ENCODE peak calls at places on chromosomes 6 and 20, in five cellular contexts. O is stimulated activated CD4-positive, alpha-beta T cell treated with anti-CD3 and anti-CD28 coated beads, Interleukin-2, amount 100 ng/mL, for 24 hours; Y is GM23248; B is activated T-helper 1 cell treated with Interleukin-2 at 50 U/mL for 16 hours; T is astrocyte. N is an unnamed sample.
A peak's percentile ranks its signal among the peaks of the same experiment; 100 is the strongest.

GRCh38 chr6:37007340-37008043 is 2.0 kb downstream of the FGD2 start:
- DNase-seq in O (no peak), Y (no peak), B (no peak), T (no peak), N (no peak)

GRCh38 chr20:63520594-63520938 is at the start of gene PPDPF:
- DNase-seq in O (peak; percentile 84), Y (peak; percentile 91), B (peak; percentile 80), T (peak; percentile 41), N (peak; percentile 81)

GRCh38 chr6:170292778-170293164 is 1.9 kb upstream of the DLL1 start:
- DNase-seq in O (no peak), Y (peak; percentile 49), B (no peak), T (no peak), N (no peak)

GRCh38 chr20:24722586-24722985 is 226.5 kb upstream of the CST7 start:
- DNase-seq in O (peak; percentile 9), Y (no peak), B (no peak), T (no peak), N (no peak)

GRCh38 chr6:137309078-137309762 is 90.0 kb upstream of the IFNGR1 start:
- DNase-seq in O (no peak), Y (peak; percentile 70), B (no peak), T (peak; percentile 64), N (no peak)

GRCh38 chr6:506508-506907 is 115.0 kb downstream of the IRF4 start:
- DNase-seq in O (peak; percentile 76), Y (no peak), B (no peak), T (no peak), N (no peak)

GRCh38 chr6:110938176-110938575 is 20.3 kb upstream of the GTF3C6 start:
- DNase-seq in O (no peak), Y (peak; percentile 45), B (no peak), T (peak; percentile 4), N (no peak)

GRCh38 chr6:53464942-53465460 is 79.9 kb downstream of the GCLC start:
- DNase-seq in O (no peak), Y (peak; percentile 28), B (no peak), T (no peak), N (no peak)

GRCh38 chr20:47380481-47380880 is 24.0 kb upstream of the ZMYND8 start:
- DNase-seq in O (no peak), Y (no peak), B (no peak), T (peak; percentile 48), N (no peak)

GRCh38 chr6:148528292-148528691 is 185.7 kb downstream of the SASH1 start:
- DNase-seq in O (no peak), Y (peak; percentile 33), B (no peak), T (no peak), N (no peak)

GRCh38 chr6:3869632-3870527 is 20.7 kb downstream of the FAM50B start:
- DNase-seq in O (peak; percentile 46), Y (no peak), B (no peak), T (no peak), N (no peak)

GRCh38 chr6:41543087-41543486 is 3.1 kb upstream of the FOXP4 start:
- DNase-seq in O (no peak), Y (no peak), B (no peak), T (no peak), N (no peak)

GRCh38 chr6:168032383-168032760 is 34.9 kb downstream of the KIF25 start:
- DNase-seq in O (no peak), Y (peak; percentile 90), B (no peak), T (peak; percentile 88), N (no peak)

GRCh38 chr6:36276581-36277536 is 7.0 kb downstream of the PNPLA1 start:
- DNase-seq in O (no peak), Y (no peak), B (no peak), T (no peak), N (no peak)

GRCh38 chr6:131136021-131136847 is 967 bp downstream of the AKAP7 start:
- DNase-seq in O (no peak), Y (peak; percentile 83), B (no peak), T (peak; percentile 23), N (no peak)

GRCh38 chr6:154164397-154164796 is 125.4 kb downstream of the OPRM1 start:
- DNase-seq in O (no peak), Y (peak; percentile 78), B (no peak), T (peak; percentile 85), N (no peak)

GRCh38 chr20:61708891-61709290 is 356.8 kb downstream of the TAF4 start:
- DNase-seq in O (no peak), Y (no peak), B (no peak), T (no peak), N (no peak)

GRCh38 chr6:111552999-111553398 is 52.7 kb downstream of the TRAF3IP2 start:
- DNase-seq in O (no peak), Y (no peak), B (no peak), T (no peak), N (no peak)

GRCh38 chr20:23232679-23233308 is 117.8 kb upstream of the NXT1 start:
- DNase-seq in O (no peak), Y (no peak), B (no peak), T (no peak), N (no peak)

N was measured in CD8-positive, alpha-beta T cell.